ENCODE peak calls at places on chromosomes 3 and 15, in seven cellular contexts. One of them, this sample, is unnamed.
A peak's percentile ranks its signal among the peaks of the same experiment; 100 is the strongest.

GRCh38 chr3:184711366-184712247 is at the start of gene MAGEF1:
- DNase-seq in HepG2: peak; percentile 79
- DNase-seq in GM12878: peak; percentile 24
- DNase-seq in SK-N-SH: peak; percentile 95
- DNase-seq in GM12892: peak; percentile 71
- DNase-seq in K562: peak; percentile 81
- DNase-seq in H1: peak; percentile 67
- DNase-seq in this sample: peak; percentile 75

GRCh38 chr3:133464573-133464972 is 64.7 kb downstream of the BFSP2 start:
- DNase-seq in HepG2: no peak
- DNase-seq in GM12878: no peak
- DNase-seq in SK-N-SH: peak; percentile 41
- DNase-seq in GM12892: no peak
- DNase-seq in K562: no peak
- DNase-seq in H1: no peak
- DNase-seq in this sample: no peak

GRCh38 chr3:94121161-94121560 is 58.3 kb downstream of the NSUN3 start:
- DNase-seq in HepG2: no peak
- DNase-seq in GM12878: no peak
- DNase-seq in SK-N-SH: no peak
- DNase-seq in GM12892: no peak
- DNase-seq in K562: no peak
- DNase-seq in H1: no peak
- DNase-seq in this sample: no peak

GRCh38 chr15:63191895-63192603 is 2.6 kb downstream of the RAB8B start:
- DNase-seq in HepG2: no peak
- DNase-seq in GM12878: peak; percentile 87
- DNase-seq in SK-N-SH: no peak
- DNase-seq in GM12892: no peak
- DNase-seq in K562: no peak
- DNase-seq in H1: no peak
- DNase-seq in this sample: no peak

GRCh38 chr3:13420051-13420816 is at the start of gene NUP210:
- DNase-seq in HepG2: peak; percentile 50
- DNase-seq in GM12878: no peak
- DNase-seq in SK-N-SH: peak; percentile 95
- DNase-seq in GM12892: peak; percentile 84
- DNase-seq in K562: peak; percentile 98
- DNase-seq in H1: no peak
- DNase-seq in this sample: peak; percentile 78

GRCh38 chr15:59885832-59886231 is 118.3 kb upstream of the FOXB1 start:
- DNase-seq in HepG2: no peak
- DNase-seq in GM12878: no peak
- DNase-seq in SK-N-SH: peak; percentile 6
- DNase-seq in GM12892: no peak
- DNase-seq in K562: no peak
- DNase-seq in H1: no peak
- DNase-seq in this sample: no peak

GRCh38 chr3:147421184-147421912 is 12.2 kb downstream of the ZIC1 start:
- DNase-seq in HepG2: no peak
- DNase-seq in GM12878: no peak
- DNase-seq in SK-N-SH: peak; percentile 63
- DNase-seq in GM12892: no peak
- DNase-seq in K562: no peak
- DNase-seq in H1: no peak
- DNase-seq in this sample: no peak

GRCh38 chr3:182811269-182811596 is 17.9 kb downstream of the ATP11B start:
- DNase-seq in HepG2: no peak
- DNase-seq in GM12878: no peak
- DNase-seq in SK-N-SH: no peak
- DNase-seq in GM12892: no peak
- DNase-seq in K562: no peak
- DNase-seq in H1: no peak
- DNase-seq in this sample: no peak

GRCh38 chr3:13009946-13010315 is 63.3 kb downstream of the IQSEC1 start:
- DNase-seq in HepG2: no peak
- DNase-seq in GM12878: no peak
- DNase-seq in SK-N-SH: no peak
- DNase-seq in GM12892: no peak
- DNase-seq in K562: no peak
- DNase-seq in H1: no peak
- DNase-seq in this sample: no peak

GRCh38 chr3:188421151-188421821 is 267.3 kb downstream of the LPP start:
- DNase-seq in HepG2: no peak
- DNase-seq in GM12878: no peak
- DNase-seq in SK-N-SH: no peak
- DNase-seq in GM12892: no peak
- DNase-seq in K562: no peak
- DNase-seq in H1: no peak
- DNase-seq in this sample: no peak

GRCh38 chr3:107954845-107955244 is 136.0 kb downstream of the CD47 start:
- DNase-seq in HepG2: no peak
- DNase-seq in GM12878: no peak
- DNase-seq in SK-N-SH: no peak
- DNase-seq in GM12892: no peak
- DNase-seq in K562: no peak
- DNase-seq in H1: no peak
- DNase-seq in this sample: no peak

GRCh38 chr3:117131259-117131658 is 421.7 kb downstream of the TUSC7 start:
- DNase-seq in HepG2: no peak
- DNase-seq in GM12878: no peak
- DNase-seq in SK-N-SH: no peak
- DNase-seq in GM12892: no peak
- DNase-seq in K562: no peak
- DNase-seq in H1: no peak
- DNase-seq in this sample: no peak

GRCh38 chr3:120394343-120394742 is 45.2 kb upstream of the LRRC58 start:
- DNase-seq in HepG2: no peak
- DNase-seq in GM12878: no peak
- DNase-seq in SK-N-SH: no peak
- DNase-seq in GM12892: no peak
- DNase-seq in K562: no peak
- DNase-seq in H1: no peak
- DNase-seq in this sample: no peak

GRCh38 chr3:156388469-156389150 is 166.3 kb downstream of the SSR3 start:
- DNase-seq in HepG2: no peak
- DNase-seq in GM12878: no peak
- DNase-seq in SK-N-SH: no peak
- DNase-seq in GM12892: no peak
- DNase-seq in K562: no peak
- DNase-seq in H1: no peak
- DNase-seq in this sample: no peak

GRCh38 chr3:50121416-50122032 is 32.8 kb downstream of the RBM5 start:
- DNase-seq in HepG2: peak; percentile 70
- DNase-seq in GM12878: peak; percentile 16
- DNase-seq in SK-N-SH: peak; percentile 89
- DNase-seq in GM12892: peak; percentile 81
- DNase-seq in K562: peak; percentile 77
- DNase-seq in H1: peak; percentile 65
- DNase-seq in this sample: peak; percentile 79

GRCh38 chr3:8220291-8220690 is 281.3 kb upstream of the LMCD1 start:
- DNase-seq in HepG2: peak; percentile 4
- DNase-seq in GM12878: no peak
- DNase-seq in SK-N-SH: no peak
- DNase-seq in GM12892: no peak
- DNase-seq in K562: no peak
- DNase-seq in H1: no peak
- DNase-seq in this sample: no peak

DNA sequence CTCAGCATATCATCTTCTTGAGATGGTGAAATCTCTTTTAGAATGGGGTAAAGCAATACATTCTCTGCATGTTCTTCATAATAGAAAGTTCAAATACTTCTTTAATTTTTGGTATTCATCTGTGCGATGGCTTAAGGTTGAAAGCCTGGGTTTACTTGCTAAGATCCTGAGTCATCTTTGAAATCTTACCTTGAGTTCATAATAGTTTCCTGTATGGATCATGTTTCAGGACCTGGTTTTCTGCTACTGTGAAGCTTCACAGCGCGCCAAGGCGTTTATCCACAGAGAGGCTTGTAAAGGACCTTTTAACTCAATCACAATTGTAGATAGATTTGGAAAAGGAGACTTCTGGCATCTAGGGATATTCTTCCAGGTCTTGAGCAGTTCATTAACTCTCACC is 39.0 kb downstream of the MED12L start:
- DNase-seq in HepG2: no peak
- DNase-seq in GM12878: no peak
- DNase-seq in SK-N-SH: no peak
- DNase-seq in GM12892: no peak
- DNase-seq in K562: no peak
- DNase-seq in H1: no peak
- DNase-seq in this sample: no peak
- TF ChIP-seq POLR2AphosphoS5 in HepG2: no peak
- TF ChIP-seq POLR2AphosphoS5 in GM12878: no peak
- TF ChIP-seq POLR2AphosphoS5 in SK-N-SH: no peak
- TF ChIP-seq POLR2AphosphoS5 in GM12892: no peak
- TF ChIP-seq POLR2AphosphoS5 in K562: no peak
- TF ChIP-seq POLR2AphosphoS5 in H1: no peak
- TF ChIP-seq POLR2AphosphoS5 in this sample: no peak

GRCh38 chr3:1272541-1273265 is 179.9 kb downstream of the CNTN6 start:
- DNase-seq in HepG2: no peak
- DNase-seq in GM12878: no peak
- DNase-seq in SK-N-SH: no peak
- DNase-seq in GM12892: no peak
- DNase-seq in K562: no peak
- DNase-seq in H1: no peak
- DNase-seq in this sample: no peak
- TF ChIP-seq TAF1 in HepG2: no peak
- TF ChIP-seq TAF1 in GM12878: no peak
- TF ChIP-seq TAF1 in SK-N-SH: no peak
- TF ChIP-seq TAF1 in GM12892: no peak
- TF ChIP-seq TAF1 in K562: no peak
- TF ChIP-seq TAF1 in H1: no peak
- TF ChIP-seq TAF1 in this sample: no peak

GRCh38 chr3:57555738-57556458 is at the start of gene PDE12:
- DNase-seq in HepG2: peak; percentile 88
- DNase-seq in GM12878: peak; percentile 95
- DNase-seq in SK-N-SH: peak; percentile 88
- DNase-seq in GM12892: peak; percentile 74
- DNase-seq in K562: peak; percentile 65
- DNase-seq in H1: peak; percentile 46
- DNase-seq in this sample: peak; percentile 67
- TF ChIP-seq POLR2AphosphoS5 in HepG2: peak; percentile 86
- TF ChIP-seq POLR2AphosphoS5 in GM12878: peak; percentile 94
- TF ChIP-seq POLR2AphosphoS5 in SK-N-SH: peak; percentile 55
- TF ChIP-seq POLR2AphosphoS5 in GM12892: peak; percentile 93
- TF ChIP-seq POLR2AphosphoS5 in K562: peak; percentile 81
- TF ChIP-seq POLR2AphosphoS5 in H1: peak; percentile 86
- TF ChIP-seq POLR2AphosphoS5 in this sample: peak; percentile 95

GRCh38 chr15:89502867-89503595 is 6.6 kb upstream of the RHCG start:
- DNase-seq in HepG2: no peak
- DNase-seq in GM12878: no peak
- DNase-seq in SK-N-SH: no peak
- DNase-seq in GM12892: no peak
- DNase-seq in K562: no peak
- DNase-seq in H1: no peak
- DNase-seq in this sample: no peak

GRCh38 chr15:89499156-89499555 is 2.8 kb upstream of the RHCG start:
- DNase-seq in HepG2: no peak
- DNase-seq in GM12878: no peak
- DNase-seq in SK-N-SH: no peak
- DNase-seq in GM12892: no peak
- DNase-seq in K562: no peak
- DNase-seq in H1: no peak
- DNase-seq in this sample: no peak

GRCh38 chr15:89498574-89498906 is 2.2 kb upstream of the RHCG start:
- DNase-seq in HepG2: no peak
- DNase-seq in GM12878: no peak
- DNase-seq in SK-N-SH: no peak
- DNase-seq in GM12892: no peak
- DNase-seq in K562: no peak
- DNase-seq in H1: no peak
- DNase-seq in this sample: no peak

GRCh38 chr15:89501646-89502045 is 5.3 kb upstream of the RHCG start:
- DNase-seq in HepG2: no peak
- DNase-seq in GM12878: no peak
- DNase-seq in SK-N-SH: no peak
- DNase-seq in GM12892: no peak
- DNase-seq in K562: no peak
- DNase-seq in H1: no peak
- DNase-seq in this sample: no peak

GRCh38 chr15:89500397-89501270 is 4.3 kb upstream of the RHCG start:
- DNase-seq in HepG2: no peak
- DNase-seq in GM12878: no peak
- DNase-seq in SK-N-SH: no peak
- DNase-seq in GM12892: no peak
- DNase-seq in K562: no peak
- DNase-seq in H1: no peak
- DNase-seq in this sample: no peak
- TF ChIP-seq TAF1 in HepG2: no peak
- TF ChIP-seq TAF1 in GM12878: no peak
- TF ChIP-seq TAF1 in SK-N-SH: no peak
- TF ChIP-seq TAF1 in GM12892: no peak
- TF ChIP-seq TAF1 in K562: no peak
- TF ChIP-seq TAF1 in H1: no peak
- TF ChIP-seq TAF1 in this sample: no peak

GRCh38 chr15:67067161-67067853 is 1.9 kb downstream of the SMAD3 start:
- DNase-seq in HepG2: no peak
- DNase-seq in GM12878: no peak
- DNase-seq in SK-N-SH: no peak
- DNase-seq in GM12892: no peak
- DNase-seq in K562: no peak
- DNase-seq in H1: no peak
- DNase-seq in this sample: no peak

GRCh38 chr15:67066041-67067021 is 929 bp downstream of the SMAD3 start:
- DNase-seq in HepG2: no peak
- DNase-seq in GM12878: no peak
- DNase-seq in SK-N-SH: peak; percentile 65
- DNase-seq in GM12892: no peak
- DNase-seq in K562: peak; percentile 59
- DNase-seq in H1: no peak
- DNase-seq in this sample: no peak

GRCh38 chr15:67063689-67064606 is 1.5 kb upstream of the SMAD3 start:
- DNase-seq in HepG2: peak; percentile 90
- DNase-seq in GM12878: no peak
- DNase-seq in SK-N-SH: no peak
- DNase-seq in GM12892: no peak
- DNase-seq in K562: peak; percentile 76
- DNase-seq in H1: peak; percentile 77
- DNase-seq in this sample: no peak

GRCh38 chr15:67064607-67065530 is 533 bp upstream of the SMAD3 start:
- DNase-seq in HepG2: peak; percentile 67
- DNase-seq in GM12878: no peak
- DNase-seq in SK-N-SH: no peak
- DNase-seq in GM12892: no peak
- DNase-seq in K562: peak; percentile 96
- DNase-seq in H1: no peak
- DNase-seq in this sample: peak; percentile 46

DNA sequence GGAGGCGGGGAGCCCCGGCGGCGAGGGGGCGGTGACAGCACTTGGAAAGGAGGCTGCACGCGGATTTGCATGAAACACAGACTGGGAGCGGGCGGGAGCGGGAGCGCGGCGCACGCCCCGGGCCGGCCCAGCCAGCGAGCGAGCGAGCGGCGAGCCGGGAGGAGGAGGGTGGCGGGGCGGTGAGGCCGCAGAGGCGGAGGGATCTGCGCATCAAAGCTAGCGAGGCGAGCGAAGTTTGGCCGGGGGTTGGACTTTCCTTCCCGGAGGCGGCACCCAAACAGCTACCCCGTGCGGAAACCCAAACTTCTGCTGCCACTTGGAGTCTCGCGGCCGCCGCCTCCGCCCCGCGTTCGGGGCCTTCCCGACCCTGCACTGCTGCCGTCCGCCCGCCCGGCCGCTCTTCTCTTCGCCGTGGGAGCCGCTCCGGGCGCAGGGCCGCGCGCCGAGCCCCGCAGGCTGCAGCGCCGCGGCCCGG is at the start of gene SMAD3:
- DNase-seq in HepG2: peak; percentile 86
- DNase-seq in GM12878: no peak
- DNase-seq in SK-N-SH: peak; percentile 94
- DNase-seq in GM12892: peak; percentile 77
- DNase-seq in K562: no peak
- DNase-seq in H1: peak; percentile 66
- DNase-seq in this sample: peak; percentile 78
- TF ChIP-seq POLR2AphosphoS5 in HepG2: peak; percentile 35
- TF ChIP-seq POLR2AphosphoS5 in GM12878: peak; percentile 83
- TF ChIP-seq POLR2AphosphoS5 in SK-N-SH: no peak
- TF ChIP-seq POLR2AphosphoS5 in GM12892: peak; percentile 67
- TF ChIP-seq POLR2AphosphoS5 in K562: peak; percentile 53
- TF ChIP-seq POLR2AphosphoS5 in H1: no peak
- TF ChIP-seq POLR2AphosphoS5 in this sample: peak; percentile 84

This sample was measured in GM12891.